ENCODE peak calls at places on chromosomes 7 and 10, in six cellular contexts. W is BE2C; A is pancreas; C is BJ; L is stimulated activated CD4-positive, alpha-beta T cell treated with anti-CD3 and anti-CD28 coated beads, TNF-alpha, amount 100 ng/mL, for 24 hours; N is left ventricle myocardium superior. J is an unnamed sample.

GRCh38 chr7:47044620-47045019 is 537.3 kb downstream of the TNS3 start:
- DNase-seq in A (no peak), C (no peak), L (no peak), W (no peak), N (no peak), J (no peak)

GRCh38 chr7:111516612-111517011 is 45.7 kb downstream of the IMMP2L start:
- DNase-seq in A (no peak), L (no peak), N (no peak), W (no peak), C (no peak), J (no peak)

GRCh38 chr7:98879989-98880337 is 1.6 kb downstream of the TRRAP start:
- DNase-seq in C (no peak), N (no peak), W (no peak), A (no peak), L (no peak), J (no peak)

GRCh38 chr10:86373828-86374227 is 7.2 kb upstream of the GRID1 start:
- DNase-seq in N (no peak), L (no peak), C (no peak), A (no peak), W (no peak), J (no peak)

GRCh38 chr7:36441344-36442022 is 51.8 kb downstream of the ANLN start:
- DNase-seq in A (no peak), L (no peak), C (no peak), N (no peak), W (no peak), J (no peak)

GRCh38 chr10:118369806-118370205 is 27.7 kb upstream of the FAM204A start:
- DNase-seq in A (no peak), N (no peak), L (no peak), W (peak), C (no peak), J (no peak)

GRCh38 chr10:109743141-109744120 is 179.9 kb downstream of the XPNPEP1 start:
- DNase-seq in N (no peak), W (no peak), A (no peak), L (no peak), C (no peak), J (no peak)

GRCh38 chr10:116710021-116710420 is 32.3 kb downstream of the HSPA12A start:
- DNase-seq in W (no peak), N (no peak), C (no peak), L (no peak), A (no peak), J (no peak)

GRCh38 chr7:97470726-97471125 is 261.2 kb upstream of the TAC1 start:
- DNase-seq in C (no peak), A (no peak), N (no peak), L (no peak), W (no peak), J (no peak)

GRCh38 chr7:65983965-65984654 is 2.1 kb upstream of the GUSB start:
- DNase-seq in W (no peak), A (no peak), C (no peak), N (no peak), L (no peak), J (no peak)

GRCh38 chr10:110252148-110252547 is 44.7 kb downstream of the MXI1 start:
- DNase-seq in W (no peak), C (no peak), L (no peak), A (no peak), N (no peak), J (no peak)

GRCh38 chr10:114623661-114624294 is 34.3 kb downstream of the ABLIM1 start:
- DNase-seq in C (peak), N (no peak), W (no peak), L (no peak), A (no peak), J (no peak)

GRCh38 chr10:25157650-25158049 is 17.2 kb upstream of the GPR158 start:
- DNase-seq in N (no peak), L (no peak), W (no peak), C (no peak), A (no peak), J (no peak)

GRCh38 chr10:91049961-91050360 is 129.1 kb upstream of the ANKRD1 start:
- DNase-seq in W (no peak), N (no peak), A (no peak), C (no peak), L (no peak), J (no peak)

GRCh38 chr7:141369422-141369821 is 181.8 kb upstream of the AGK start:
- DNase-seq in L (no peak), C (no peak), W (no peak), N (peak), A (no peak), J (no peak)

GRCh38 chr10:10872706-10873276 is 144.9 kb upstream of the CELF2 start:
- DNase-seq in L (no peak), C (no peak), N (no peak), A (no peak), W (no peak), J (no peak)

GRCh38 chr10:126908729-126909526 is 3.7 kb downstream of the DOCK1 start:
- DNase-seq in A (no peak), C (no peak), W (no peak), L (no peak), N (no peak), J (no peak)

GRCh38 chr10:69668722-69669121 is 38.7 kb downstream of the FAM241B start:
- DNase-seq in N (no peak), W (no peak), C (no peak), A (no peak), L (no peak), J (no peak)

GRCh38 chr10:101397140-101397539 is 43.2 kb downstream of the BTRC start:
- DNase-seq in C (peak), L (no peak), N (no peak), W (peak), A (no peak), J (no peak)

GRCh38 chr10:113576853-113577252 is 24.0 kb downstream of the HABP2 start:
- DNase-seq in N (no peak), W (no peak), C (no peak), A (no peak), L (no peak), J (peak)

GRCh38 chr7:79050592-79050991 is 402.9 kb downstream of the MAGI2 start:
- DNase-seq in W (no peak), L (no peak), C (no peak), A (no peak), N (no peak), J (no peak)

GRCh38 chr10:85333594-85333993 is 1005.2 kb downstream of the CCSER2 start:
- DNase-seq in C (no peak), L (no peak), A (no peak), W (no peak), N (no peak), J (no peak)

GRCh38 chr7:28528899-28529298 is 116.6 kb downstream of the CREB5 start:
- DNase-seq in C (no peak), L (no peak), A (no peak), N (no peak), W (no peak), J (no peak)

GRCh38 chr7:81407094-81407493 is 362.8 kb downstream of the HGF start:
- DNase-seq in C (peak), N (no peak), A (no peak), W (no peak), L (no peak), J (no peak)

GRCh38 chr7:98617960-98618418 is 904 bp downstream of the NPTX2 start:
- DNase-seq in L (no peak), W (no peak), N (no peak), C (no peak), A (no peak), J (no peak)

GRCh38 chr7:135712182-135712782 is 15.7 kb downstream of the SLC13A4 start:
- DNase-seq in W (peak), C (no peak), A (no peak), L (no peak), N (no peak), J (no peak)

GRCh38 chr10:116723428-116724281 is 18.7 kb downstream of the HSPA12A start:
- DNase-seq in W (no peak), L (no peak), A (no peak), N (no peak), C (no peak), J (no peak)

GRCh38 chr7:15007507-15007906 is 105.0 kb upstream of the DGKB start:
- DNase-seq in L (no peak), C (no peak), W (peak), N (no peak), A (no peak), J (peak)

GRCh38 chr10:109957092-109957797 is 33.9 kb upstream of the XPNPEP1 start:
- DNase-seq in A (peak), C (no peak), N (no peak), L (no peak), W (no peak), J (no peak)

GRCh38 chr10:33653584-33654367 is 319.3 kb upstream of the NRP1 start:
- DNase-seq in L (no peak), N (no peak), A (no peak), C (peak), W (no peak), J (no peak)

GRCh38 chr10:122850705-122851640 is 5.3 kb upstream of the CUZD1 start:
- DNase-seq in W (no peak), C (no peak), A (peak), L (no peak), N (no peak), J (no peak)

GRCh38 chr10:11299125-11299524 is 281.5 kb downstream of the CELF2 start:
- DNase-seq in W (no peak), A (no peak), C (no peak), L (no peak), N (no peak), J (no peak)

GRCh38 chr7:45922810-45923209 is 1.7 kb upstream of the IGFBP3 start:
- DNase-seq in L (no peak), W (no peak), C (no peak), N (no peak), A (no peak), J (peak)

GRCh38 chr10:33306126-33306525 is 28.3 kb downstream of the NRP1 start:
- DNase-seq in C (no peak), W (no peak), N (no peak), L (no peak), A (no peak), J (no peak)

GRCh38 chr7:46809886-46810285 is 772.0 kb downstream of the TNS3 start:
- DNase-seq in L (no peak), C (no peak), W (no peak), N (no peak), A (no peak), J (no peak)

GRCh38 chr10:47325303-47326291 is 3.3 kb downstream of the GDF2 start:
- DNase-seq in A (no peak), W (no peak), N (no peak), C (no peak), L (no peak), J (no peak)